ENCODE peak calls at places on chromosomes 16 and 17, in nine cellular contexts. B, P, Z, R, I, G, E, F and D are unnamed samples.

GRCh38 chr16:73131153-73131862 is 83.4 kb upstream of the ZFHX3 start:
- DNase-seq in E (no peak), Z (no peak), I (no peak), P (no peak), F (no peak), B (no peak), R (no peak), G (no peak), D (no peak)

GRCh38 chr16:12729448-12729847 is 74.2 kb downstream of the CPPED1 start:
- DNase-seq in E (no peak), I (no peak), G (no peak), F (no peak), R (no peak), B (no peak), P (no peak), Z (no peak), D (no peak)

GRCh38 chr17:36072431-36073121 is 8.5 kb downstream of the CCL18 start:
- DNase-seq in B (peak), G (no peak), E (peak), Z (peak), F (peak), I (peak), R (peak), P (no peak), D (no peak)

GRCh38 chr17:2905269-2905668 is 109.0 kb downstream of the RAP1GAP2 start:
- DNase-seq in G (no peak), P (no peak), F (no peak), E (no peak), I (no peak), Z (no peak), B (no peak), R (no peak), D (no peak)

GRCh38 chr16:66701061-66701460 is 4.5 kb upstream of the CMTM4 start:
- DNase-seq in E (no peak), I (no peak), G (no peak), P (no peak), F (no peak), R (no peak), Z (no peak), B (no peak), D (no peak)

GRCh38 chr17:59004338-59005111 is 102.2 kb downstream of the TRIM37 start:
- DNase-seq in F (peak), E (peak), P (peak), B (peak), G (peak), Z (peak), R (peak), I (peak), D (no peak)

GRCh38 chr17:67671492-67671891 is 46.2 kb upstream of the NOL11 start:
- DNase-seq in I (no peak), R (no peak), B (peak), P (peak), G (no peak), F (no peak), Z (no peak), E (no peak), D (no peak)

GRCh38 chr16:31113420-31114124 is 3.9 kb upstream of the KAT8 start:
- DNase-seq in F (no peak), P (no peak), R (no peak), Z (no peak), G (no peak), I (no peak), E (peak), B (no peak), D (no peak)

GRCh38 chr17:59826741-59827453 is 65.8 kb downstream of the TUBD1 start:
- DNase-seq in E (no peak), B (no peak), R (no peak), I (no peak), P (no peak), F (no peak), Z (no peak), G (no peak), D (no peak)

GRCh38 chr16:87560428-87561199 is 41.7 kb upstream of the JPH3 start:
- DNase-seq in G (no peak), B (peak), R (peak), I (no peak), Z (no peak), F (no peak), E (peak), P (no peak), D (no peak)

GRCh38 chr16:85181739-85182129 is 69.5 kb upstream of the CIBAR2 start:
- DNase-seq in Z (no peak), I (no peak), E (no peak), R (no peak), F (no peak), G (no peak), P (no peak), B (no peak), D (no peak)

GRCh38 chr16:56506941-56507340 is 12.9 kb downstream of the BBS2 start:
- DNase-seq in E (no peak), G (no peak), I (no peak), Z (no peak), B (no peak), P (no peak), F (no peak), R (no peak), D (no peak)

GRCh38 chr16:52621651-52622050 is 74.7 kb upstream of the TOX3 start:
- DNase-seq in P (no peak), E (no peak), R (no peak), G (no peak), Z (no peak), I (no peak), F (no peak), B (no peak), D (no peak)

GRCh38 chr17:64118452-64118979 is 11.4 kb downstream of the ERN1 start:
- DNase-seq in G (peak), I (no peak), E (peak), B (peak), F (no peak), Z (peak), R (no peak), P (no peak), D (no peak)

GRCh38 chr17:9360610-9361571 is 214.7 kb downstream of the STX8 start:
- DNase-seq in F (no peak), B (no peak), P (no peak), I (no peak), E (peak), Z (peak), G (peak), R (no peak), D (no peak)

GRCh38 chr17:3558603-3559269 is 1.1 kb upstream of the TRPV3 start:
- DNase-seq in G (no peak), E (no peak), R (peak), Z (no peak), I (peak), B (no peak), F (peak), P (no peak), D (no peak)

GRCh38 chr16:89525146-89525913 is 17.1 kb downstream of the SPG7 start:
- DNase-seq in G (no peak), P (no peak), E (no peak), Z (no peak), R (no peak), I (no peak), F (no peak), B (no peak), D (no peak)

GRCh38 chr16:74811911-74812310 is 37.3 kb upstream of the FA2H start:
- DNase-seq in I (no peak), R (no peak), F (no peak), P (no peak), Z (no peak), G (no peak), B (no peak), E (no peak), D (no peak)

GRCh38 chr17:40021471-40021961 is 6.3 kb downstream of the CSF3 start:
- DNase-seq in E (no peak), R (no peak), F (no peak), B (no peak), G (no peak), I (no peak), P (no peak), Z (no peak), D (no peak)

GRCh38 chr16:27426423-27427408 is 24.7 kb downstream of the IL21R start:
- DNase-seq in F (peak), G (peak), R (peak), E (peak), B (peak), P (no peak), Z (no peak), I (peak), D (peak)